ENCODE peak calls at places on chromosomes 12 and 14, in four cellular contexts. One of them, this sample, is unnamed.

GRCh38 chr12:31890295-31891285 is 68.6 kb upstream of the RESF1 start:
- DNase-seq in stimulated activated CD4-positive, alpha-beta T cell treated with anti-CD3 and anti-CD28 coated beads, TNF-alpha, amount 100 ng/mL, for 48 hours: no peak
- DNase-seq in cardiac fibroblast: no peak
- DNase-seq in EH: no peak
- DNase-seq in this sample: peak

GRCh38 chr12:13101854-13102375 is 1.6 kb downstream of the GSG1 start:
- DNase-seq in stimulated activated CD4-positive, alpha-beta T cell treated with anti-CD3 and anti-CD28 coated beads, TNF-alpha, amount 100 ng/mL, for 48 hours: no peak
- DNase-seq in cardiac fibroblast: peak
- DNase-seq in EH: peak
- DNase-seq in this sample: peak

GRCh38 chr12:20426191-20426590 is 57.9 kb downstream of the PDE3A start:
- DNase-seq in stimulated activated CD4-positive, alpha-beta T cell treated with anti-CD3 and anti-CD28 coated beads, TNF-alpha, amount 100 ng/mL, for 48 hours: no peak
- DNase-seq in cardiac fibroblast: peak
- DNase-seq in EH: peak
- DNase-seq in this sample: no peak

GRCh38 chr14:59321184-59321952 is 132.9 kb downstream of the DAAM1 start:
- DNase-seq in stimulated activated CD4-positive, alpha-beta T cell treated with anti-CD3 and anti-CD28 coated beads, TNF-alpha, amount 100 ng/mL, for 48 hours: no peak
- DNase-seq in cardiac fibroblast: peak
- DNase-seq in EH: peak
- DNase-seq in this sample: no peak

GRCh38 chr12:66189476-66189823 is 436 bp downstream of the IRAK3 start:
- DNase-seq in stimulated activated CD4-positive, alpha-beta T cell treated with anti-CD3 and anti-CD28 coated beads, TNF-alpha, amount 100 ng/mL, for 48 hours: no peak
- DNase-seq in cardiac fibroblast: peak
- DNase-seq in EH: peak
- DNase-seq in this sample: no peak

GRCh38 chr14:35333347-35333730 is 41.2 kb downstream of the PSMA6 start:
- DNase-seq in stimulated activated CD4-positive, alpha-beta T cell treated with anti-CD3 and anti-CD28 coated beads, TNF-alpha, amount 100 ng/mL, for 48 hours: no peak
- DNase-seq in cardiac fibroblast: no peak
- DNase-seq in EH: no peak
- DNase-seq in this sample: no peak

GRCh38 chr12:57148469-57149308 is 1.3 kb upstream of the LRP1-AS start:
- DNase-seq in stimulated activated CD4-positive, alpha-beta T cell treated with anti-CD3 and anti-CD28 coated beads, TNF-alpha, amount 100 ng/mL, for 48 hours: no peak
- DNase-seq in cardiac fibroblast: peak
- DNase-seq in EH: peak
- DNase-seq in this sample: no peak

GRCh38 chr12:81295286-81295685 is 217.4 kb downstream of the ACSS3 start:
- DNase-seq in stimulated activated CD4-positive, alpha-beta T cell treated with anti-CD3 and anti-CD28 coated beads, TNF-alpha, amount 100 ng/mL, for 48 hours: no peak
- DNase-seq in cardiac fibroblast: no peak
- DNase-seq in EH: no peak
- DNase-seq in this sample: no peak

GRCh38 chr12:57332646-57333312 is 81.8 kb upstream of the STAC3 start:
- DNase-seq in stimulated activated CD4-positive, alpha-beta T cell treated with anti-CD3 and anti-CD28 coated beads, TNF-alpha, amount 100 ng/mL, for 48 hours: no peak
- DNase-seq in cardiac fibroblast: peak
- DNase-seq in EH: no peak
- DNase-seq in this sample: no peak

GRCh38 chr12:106170285-106170684 is 31.5 kb upstream of the NUAK1 start:
- DNase-seq in stimulated activated CD4-positive, alpha-beta T cell treated with anti-CD3 and anti-CD28 coated beads, TNF-alpha, amount 100 ng/mL, for 48 hours: no peak
- DNase-seq in cardiac fibroblast: peak
- DNase-seq in EH: peak
- DNase-seq in this sample: no peak

GRCh38 chr12:66190519-66191406 is 1.7 kb downstream of the IRAK3 start:
- DNase-seq in stimulated activated CD4-positive, alpha-beta T cell treated with anti-CD3 and anti-CD28 coated beads, TNF-alpha, amount 100 ng/mL, for 48 hours: no peak
- DNase-seq in cardiac fibroblast: peak
- DNase-seq in EH: peak
- DNase-seq in this sample: no peak

GRCh38 chr12:62738105-62738504 is 196.8 kb downstream of the PPM1H start:
- DNase-seq in stimulated activated CD4-positive, alpha-beta T cell treated with anti-CD3 and anti-CD28 coated beads, TNF-alpha, amount 100 ng/mL, for 48 hours: no peak
- DNase-seq in cardiac fibroblast: peak
- DNase-seq in EH: peak
- DNase-seq in this sample: no peak

GRCh38 chr12:15682826-15683225 is 106.4 kb downstream of the EPS8 start:
- DNase-seq in stimulated activated CD4-positive, alpha-beta T cell treated with anti-CD3 and anti-CD28 coated beads, TNF-alpha, amount 100 ng/mL, for 48 hours: no peak
- DNase-seq in cardiac fibroblast: peak
- DNase-seq in EH: peak
- DNase-seq in this sample: no peak

GRCh38 chr14:31881531-31882310 is 195.4 kb upstream of the ARHGAP5 start:
- DNase-seq in stimulated activated CD4-positive, alpha-beta T cell treated with anti-CD3 and anti-CD28 coated beads, TNF-alpha, amount 100 ng/mL, for 48 hours: no peak
- DNase-seq in cardiac fibroblast: peak
- DNase-seq in EH: peak
- DNase-seq in this sample: no peak

GRCh38 chr14:76862546-76863282 is 36.5 kb downstream of the LRRC74A start:
- DNase-seq in stimulated activated CD4-positive, alpha-beta T cell treated with anti-CD3 and anti-CD28 coated beads, TNF-alpha, amount 100 ng/mL, for 48 hours: no peak
- DNase-seq in cardiac fibroblast: no peak
- DNase-seq in EH: no peak
- DNase-seq in this sample: no peak

GRCh38 chr14:75989134-75989533 is 3.6 kb downstream of the IFT43 start:
- DNase-seq in stimulated activated CD4-positive, alpha-beta T cell treated with anti-CD3 and anti-CD28 coated beads, TNF-alpha, amount 100 ng/mL, for 48 hours: no peak
- DNase-seq in cardiac fibroblast: peak
- DNase-seq in EH: peak
- DNase-seq in this sample: no peak

GRCh38 chr14:63833728-63834127 is 19.1 kb upstream of the SYNE2 start:
- DNase-seq in stimulated activated CD4-positive, alpha-beta T cell treated with anti-CD3 and anti-CD28 coated beads, TNF-alpha, amount 100 ng/mL, for 48 hours: no peak
- DNase-seq in cardiac fibroblast: no peak
- DNase-seq in EH: no peak
- DNase-seq in this sample: no peak

GRCh38 chr12:47867496-47867941 is 37.3 kb downstream of the VDR start:
- DNase-seq in stimulated activated CD4-positive, alpha-beta T cell treated with anti-CD3 and anti-CD28 coated beads, TNF-alpha, amount 100 ng/mL, for 48 hours: peak
- DNase-seq in cardiac fibroblast: peak
- DNase-seq in EH: peak
- DNase-seq in this sample: no peak

GRCh38 chr12:47222960-47223847 is 143.4 kb upstream of the AMIGO2 start:
- DNase-seq in stimulated activated CD4-positive, alpha-beta T cell treated with anti-CD3 and anti-CD28 coated beads, TNF-alpha, amount 100 ng/mL, for 48 hours: no peak
- DNase-seq in cardiac fibroblast: peak
- DNase-seq in EH: no peak
- DNase-seq in this sample: no peak

GRCh38 chr14:104603623-104604401 is 760 bp downstream of the TMEM179 start:
- DNase-seq in stimulated activated CD4-positive, alpha-beta T cell treated with anti-CD3 and anti-CD28 coated beads, TNF-alpha, amount 100 ng/mL, for 48 hours: no peak
- DNase-seq in cardiac fibroblast: no peak
- DNase-seq in EH: no peak
- DNase-seq in this sample: no peak

GRCh38 chr14:89249972-89250371 is 167.1 kb downstream of the FOXN3 start:
- DNase-seq in stimulated activated CD4-positive, alpha-beta T cell treated with anti-CD3 and anti-CD28 coated beads, TNF-alpha, amount 100 ng/mL, for 48 hours: no peak
- DNase-seq in cardiac fibroblast: no peak
- DNase-seq in EH: no peak
- DNase-seq in this sample: no peak

GRCh38 chr12:21939435-21939834 is 1.8 kb downstream of the ABCC9 start:
- DNase-seq in stimulated activated CD4-positive, alpha-beta T cell treated with anti-CD3 and anti-CD28 coated beads, TNF-alpha, amount 100 ng/mL, for 48 hours: no peak
- DNase-seq in cardiac fibroblast: peak
- DNase-seq in EH: no peak
- DNase-seq in this sample: no peak

GRCh38 chr12:1436015-1436414 is 158.4 kb downstream of the FBXL14 start:
- DNase-seq in stimulated activated CD4-positive, alpha-beta T cell treated with anti-CD3 and anti-CD28 coated beads, TNF-alpha, amount 100 ng/mL, for 48 hours: no peak
- DNase-seq in cardiac fibroblast: no peak
- DNase-seq in EH: no peak
- DNase-seq in this sample: no peak

GRCh38 chr14:61280092-61280525 is 1.0 kb downstream of the TMEM30B start:
- DNase-seq in stimulated activated CD4-positive, alpha-beta T cell treated with anti-CD3 and anti-CD28 coated beads, TNF-alpha, amount 100 ng/mL, for 48 hours: peak
- DNase-seq in cardiac fibroblast: no peak
- DNase-seq in EH: no peak
- DNase-seq in this sample: no peak

GRCh38 chr12:6145584-6145983 is 21.1 kb upstream of the VWF start:
- DNase-seq in stimulated activated CD4-positive, alpha-beta T cell treated with anti-CD3 and anti-CD28 coated beads, TNF-alpha, amount 100 ng/mL, for 48 hours: no peak
- DNase-seq in cardiac fibroblast: peak
- DNase-seq in EH: no peak
- DNase-seq in this sample: peak

GRCh38 chr14:102777711-102778615 is 714 bp downstream of the TRAF3 start:
- DNase-seq in stimulated activated CD4-positive, alpha-beta T cell treated with anti-CD3 and anti-CD28 coated beads, TNF-alpha, amount 100 ng/mL, for 48 hours: no peak
- DNase-seq in cardiac fibroblast: peak
- DNase-seq in EH: peak
- DNase-seq in this sample: peak

This sample was measured in naive B cell.